ENCODE peak calls at places on chromosome 14, in five cellular contexts. M, K, A, U and S are unnamed samples.

GRCh38 chr14:27278341-27278740 is 680.5 kb upstream of the NOVA1 start:
- DNase-seq in M (no peak), A (no peak), U (no peak), K (no peak), S (no peak)

GRCh38 chr14:93067088-93067487 is 48.6 kb downstream of the ITPK1 start:
- DNase-seq in A (no peak), M (no peak), U (no peak), K (no peak), S (no peak)

GRCh38 chr14:26811756-26812305 is 214.0 kb upstream of the NOVA1 start:
- DNase-seq in K (no peak), M (no peak), A (no peak), U (no peak), S (no peak)

GRCh38 chr14:83478741-83479140 is 1945.1 kb upstream of the SEL1L start:
- DNase-seq in U (no peak), K (no peak), A (no peak), M (peak), S (peak)

GRCh38 chr14:63726499-63726898 is 1.4 kb downstream of the SGPP1 start:
- DNase-seq in A (no peak), U (no peak), K (no peak), M (no peak), S (no peak)

GRCh38 chr14:56129941-56130340 is 11.7 kb downstream of the PELI2 start:
- DNase-seq in A (no peak), M (no peak), U (no peak), K (no peak), S (peak)

GRCh38 chr14:35403397-35404245 is 928 bp downstream of the NFKBIA start:
- DNase-seq in A (peak), K (peak), M (peak), U (peak), S (peak)

GRCh38 chr14:53619625-53620324 is 336.9 kb downstream of the BMP4 start:
- DNase-seq in U (no peak), M (peak), A (no peak), K (no peak), S (peak)

GRCh38 chr14:64419003-64419402 is 30.9 kb downstream of the MTHFD1 start:
- DNase-seq in M (no peak), U (no peak), K (no peak), A (no peak), S (no peak)

GRCh38 chr14:48584031-48584430 is 908.6 kb upstream of the MDGA2 start:
- DNase-seq in U (no peak), M (peak), A (no peak), K (no peak), S (no peak)

GRCh38 chr14:34872822-34873590 is 2.2 kb downstream of the BAZ1A start:
- DNase-seq in A (no peak), M (peak), K (no peak), U (peak), S (peak)

GRCh38 chr14:65229431-65230286 is 127.3 kb upstream of the MAX start:
- DNase-seq in A (peak), M (no peak), K (no peak), U (peak), S (peak)

GRCh38 chr14:66600416-66600815 is 92.5 kb downstream of the GPHN start:
- DNase-seq in U (no peak), A (no peak), M (peak), K (no peak), S (peak)

GRCh38 chr14:22850944-22851790 is 14.8 kb downstream of the MMP14 start:
- DNase-seq in M (peak), K (peak), A (peak), U (peak), S (peak)

GRCh38 chr14:50311337-50311973 is 574 bp downstream of the L2HGDH start:
- DNase-seq in K (no peak), A (no peak), U (no peak), M (no peak), S (no peak)

GRCh38 chr14:74429991-74430390 is 4.0 kb upstream of the SYNDIG1L start:
- DNase-seq in A (no peak), K (no peak), U (no peak), M (no peak), S (no peak)

GRCh38 chr14:60092516-60092915 is 793 bp downstream of the PCNX4 start:
- DNase-seq in K (no peak), M (peak), U (peak), A (no peak), S (peak)

GRCh38 chr14:99415496-99416281 is 65.0 kb downstream of the SETD3 start:
- DNase-seq in A (peak), U (peak), K (peak), M (peak), S (peak)

GRCh38 chr14:53126705-53127104 is 26.4 kb downstream of the DDHD1 start:
- DNase-seq in M (no peak), U (no peak), K (no peak), A (no peak), S (peak)

GRCh38 chr14:59187802-59188460 is 536 bp upstream of the DAAM1 start:
- DNase-seq in U (peak), M (no peak), A (no peak), K (no peak), S (no peak)

GRCh38 chr14:105497671-105498429 is 6.8 kb downstream of the TEDC1 start:
- DNase-seq in M (no peak), A (no peak), K (no peak), U (no peak), S (no peak)

GRCh38 chr14:104819361-104819771 is 18.5 kb downstream of the ZBTB42 start:
- DNase-seq in M (no peak), A (no peak), K (no peak), U (no peak), S (no peak)

GRCh38 chr14:102095871-102096568 is 9.2 kb upstream of the HSP90AA1 start:
- DNase-seq in K (no peak), M (no peak), A (no peak), U (no peak), S (no peak)

GRCh38 chr14:103185051-103186027 is 62.1 kb downstream of the TNFAIP2 start:
- DNase-seq in M (peak), U (no peak), K (no peak), A (no peak), S (peak)

GRCh38 chr14:50667491-50668007 is 557 bp downstream of the SAV1 start:
- DNase-seq in A (no peak), K (no peak), U (no peak), M (no peak), S (no peak)

GRCh38 chr14:66638688-66639087 is 130.7 kb downstream of the GPHN start:
- DNase-seq in A (no peak), M (peak), U (no peak), K (no peak), S (peak)

GRCh38 chr14:101889898-101890297 is 74.5 kb upstream of the DYNC1H1 start:
- DNase-seq in M (no peak), U (no peak), A (no peak), K (no peak), S (peak)

GRCh38 chr14:34766060-34766459 is 51.7 kb upstream of the CFL2 start:
- DNase-seq in U (no peak), A (no peak), M (no peak), K (no peak), S (no peak)

GRCh38 chr14:37253905-37254304 is 56.2 kb downstream of the MIPOL1 start:
- DNase-seq in K (peak), U (no peak), A (peak), M (peak), S (peak)

GRCh38 chr14:37903561-37904191 is 304.0 kb upstream of the SSTR1 start:
- DNase-seq in U (peak), A (no peak), K (peak), M (peak), S (peak)

GRCh38 chr14:24428628-24429394 is 657 bp downstream of the CBLN3 start:
- DNase-seq in M (no peak), U (no peak), K (no peak), A (no peak), S (no peak)